ENCODE peak calls at places on chromosomes 5 and 9, in nine cellular contexts. One of them, this sample, is unnamed.

GRCh38 chr9:75121914-75122558 is 33.7 kb downstream of the OSTF1 start:
- DNase-seq in midbrain: no peak
- DNase-seq in activated B cell treated with CpG ODN at 0.5 μM for 24 hours: no peak
- DNase-seq in putamen: no peak
- DNase-seq in fibroblast of the conjunctiva: no peak
- DNase-seq in breast epithelium: no peak
- DNase-seq in COR-L47: no peak
- DNase-seq in pancreas: no peak
- DNase-seq in NCI-H2029: no peak
- DNase-seq in this sample: no peak

GRCh38 chr9:108117775-108118174 is 628.2 kb upstream of the KLF4 start:
- DNase-seq in midbrain: no peak
- DNase-seq in activated B cell treated with CpG ODN at 0.5 μM for 24 hours: no peak
- DNase-seq in putamen: no peak
- DNase-seq in fibroblast of the conjunctiva: no peak
- DNase-seq in breast epithelium: no peak
- DNase-seq in COR-L47: no peak
- DNase-seq in pancreas: no peak
- DNase-seq in NCI-H2029: no peak
- DNase-seq in this sample: no peak

GRCh38 chr5:68261174-68262021 is 45.8 kb downstream of the PIK3R1 start:
- DNase-seq in midbrain: no peak
- DNase-seq in activated B cell treated with CpG ODN at 0.5 μM for 24 hours: no peak
- DNase-seq in putamen: no peak
- DNase-seq in fibroblast of the conjunctiva: no peak
- DNase-seq in breast epithelium: no peak
- DNase-seq in COR-L47: no peak
- DNase-seq in pancreas: no peak
- DNase-seq in NCI-H2029: no peak
- DNase-seq in this sample: no peak

GRCh38 chr9:22214021-22214420 is 204.9 kb upstream of the CDKN2B start:
- DNase-seq in midbrain: no peak
- DNase-seq in activated B cell treated with CpG ODN at 0.5 μM for 24 hours: no peak
- DNase-seq in putamen: no peak
- DNase-seq in fibroblast of the conjunctiva: no peak
- DNase-seq in breast epithelium: no peak
- DNase-seq in COR-L47: no peak
- DNase-seq in pancreas: no peak
- DNase-seq in NCI-H2029: no peak
- DNase-seq in this sample: peak; percentile 49

GRCh38 chr5:10588109-10588775 is 24.4 kb downstream of the ANKRD33B start:
- DNase-seq in midbrain: no peak
- DNase-seq in activated B cell treated with CpG ODN at 0.5 μM for 24 hours: no peak
- DNase-seq in putamen: no peak
- DNase-seq in fibroblast of the conjunctiva: no peak
- DNase-seq in breast epithelium: no peak
- DNase-seq in COR-L47: no peak
- DNase-seq in pancreas: no peak
- DNase-seq in NCI-H2029: no peak
- DNase-seq in this sample: no peak

GRCh38 chr9:94675008-94675841 is 35.9 kb upstream of the FBP1 start:
- DNase-seq in midbrain: no peak
- DNase-seq in activated B cell treated with CpG ODN at 0.5 μM for 24 hours: no peak
- DNase-seq in putamen: no peak
- DNase-seq in fibroblast of the conjunctiva: no peak
- DNase-seq in breast epithelium: no peak
- DNase-seq in COR-L47: no peak
- DNase-seq in pancreas: no peak
- DNase-seq in NCI-H2029: no peak
- DNase-seq in this sample: no peak

GRCh38 chr9:126532489-126532888 is 81.2 kb upstream of the LMX1B start:
- DNase-seq in midbrain: no peak
- DNase-seq in activated B cell treated with CpG ODN at 0.5 μM for 24 hours: no peak
- DNase-seq in putamen: no peak
- DNase-seq in fibroblast of the conjunctiva: no peak
- DNase-seq in breast epithelium: no peak
- DNase-seq in COR-L47: no peak
- DNase-seq in pancreas: no peak
- DNase-seq in NCI-H2029: no peak
- DNase-seq in this sample: no peak

GRCh38 chr5:134651531-134651930 is 2.9 kb downstream of the SEC24A start:
- DNase-seq in midbrain: no peak
- DNase-seq in activated B cell treated with CpG ODN at 0.5 μM for 24 hours: no peak
- DNase-seq in putamen: no peak
- DNase-seq in fibroblast of the conjunctiva: no peak
- DNase-seq in breast epithelium: no peak
- DNase-seq in COR-L47: no peak
- DNase-seq in pancreas: no peak
- DNase-seq in NCI-H2029: no peak
- DNase-seq in this sample: no peak

GRCh38 chr5:34626036-34626435 is 30.1 kb upstream of the RAI14 start:
- DNase-seq in midbrain: no peak
- DNase-seq in activated B cell treated with CpG ODN at 0.5 μM for 24 hours: no peak
- DNase-seq in putamen: no peak
- DNase-seq in fibroblast of the conjunctiva: no peak
- DNase-seq in breast epithelium: no peak
- DNase-seq in COR-L47: no peak
- DNase-seq in pancreas: no peak
- DNase-seq in NCI-H2029: no peak
- DNase-seq in this sample: no peak

GRCh38 chr9:71145179-71145578 is 23.8 kb upstream of the TRPM3 start:
- DNase-seq in midbrain: no peak
- DNase-seq in activated B cell treated with CpG ODN at 0.5 μM for 24 hours: no peak
- DNase-seq in putamen: no peak
- DNase-seq in fibroblast of the conjunctiva: no peak
- DNase-seq in breast epithelium: no peak
- DNase-seq in COR-L47: no peak
- DNase-seq in pancreas: no peak
- DNase-seq in NCI-H2029: no peak
- DNase-seq in this sample: no peak

GRCh38 chr9:34989946-34990635 is 546 bp downstream of the DNAJB5 start:
- DNase-seq in midbrain: peak; percentile 16
- DNase-seq in activated B cell treated with CpG ODN at 0.5 μM for 24 hours: no peak
- DNase-seq in putamen: peak; percentile 39
- DNase-seq in fibroblast of the conjunctiva: no peak
- DNase-seq in breast epithelium: peak; percentile 45
- DNase-seq in COR-L47: peak; percentile 55
- DNase-seq in pancreas: peak; percentile 61
- DNase-seq in NCI-H2029: peak; percentile 55
- DNase-seq in this sample: no peak

GRCh38 chr9:101481296-101481695 is 45.7 kb upstream of the ALDOB start:
- DNase-seq in midbrain: no peak
- DNase-seq in activated B cell treated with CpG ODN at 0.5 μM for 24 hours: no peak
- DNase-seq in putamen: no peak
- DNase-seq in fibroblast of the conjunctiva: no peak
- DNase-seq in breast epithelium: no peak
- DNase-seq in COR-L47: no peak
- DNase-seq in pancreas: no peak
- DNase-seq in NCI-H2029: no peak
- DNase-seq in this sample: no peak

GRCh38 chr5:12358371-12359090 is 454.3 kb upstream of the CTNND2 start:
- DNase-seq in midbrain: no peak
- DNase-seq in activated B cell treated with CpG ODN at 0.5 μM for 24 hours: no peak
- DNase-seq in putamen: no peak
- DNase-seq in fibroblast of the conjunctiva: no peak
- DNase-seq in breast epithelium: no peak
- DNase-seq in COR-L47: no peak
- DNase-seq in pancreas: no peak
- DNase-seq in NCI-H2029: no peak
- DNase-seq in this sample: no peak

GRCh38 chr5:97044057-97044456 is 98.4 kb downstream of the LIX1 start:
- DNase-seq in midbrain: peak; percentile 4
- DNase-seq in activated B cell treated with CpG ODN at 0.5 μM for 24 hours: no peak
- DNase-seq in putamen: no peak
- DNase-seq in fibroblast of the conjunctiva: no peak
- DNase-seq in breast epithelium: no peak
- DNase-seq in COR-L47: no peak
- DNase-seq in pancreas: peak; percentile 23
- DNase-seq in NCI-H2029: no peak
- DNase-seq in this sample: no peak

GRCh38 chr9:34332370-34332964 is 3.1 kb downstream of the NUDT2 start:
- DNase-seq in midbrain: peak; percentile 87
- DNase-seq in activated B cell treated with CpG ODN at 0.5 μM for 24 hours: no peak
- DNase-seq in putamen: peak; percentile 85
- DNase-seq in fibroblast of the conjunctiva: peak; percentile 31
- DNase-seq in breast epithelium: no peak
- DNase-seq in COR-L47: peak; percentile 18
- DNase-seq in pancreas: no peak
- DNase-seq in NCI-H2029: peak; percentile 44
- DNase-seq in this sample: peak; percentile 27

GRCh38 chr5:154371687-154372086 is 74.1 kb upstream of the SAP30L start:
- DNase-seq in midbrain: no peak
- DNase-seq in activated B cell treated with CpG ODN at 0.5 μM for 24 hours: no peak
- DNase-seq in putamen: no peak
- DNase-seq in fibroblast of the conjunctiva: peak; percentile 93
- DNase-seq in breast epithelium: no peak
- DNase-seq in COR-L47: no peak
- DNase-seq in pancreas: no peak
- DNase-seq in NCI-H2029: no peak
- DNase-seq in this sample: no peak

GRCh38 chr9:75071530-75072122 is 16.3 kb downstream of the NMRK1 start:
- DNase-seq in midbrain: no peak
- DNase-seq in activated B cell treated with CpG ODN at 0.5 μM for 24 hours: no peak
- DNase-seq in putamen: no peak
- DNase-seq in fibroblast of the conjunctiva: no peak
- DNase-seq in breast epithelium: no peak
- DNase-seq in COR-L47: no peak
- DNase-seq in pancreas: no peak
- DNase-seq in NCI-H2029: peak; percentile 77
- DNase-seq in this sample: peak; percentile 16

GRCh38 chr9:122095010-122095767 is 2.1 kb upstream of the TTLL11 start:
- DNase-seq in midbrain: peak; percentile 65
- DNase-seq in activated B cell treated with CpG ODN at 0.5 μM for 24 hours: no peak
- DNase-seq in putamen: no peak
- DNase-seq in fibroblast of the conjunctiva: peak; percentile 35
- DNase-seq in breast epithelium: no peak
- DNase-seq in COR-L47: peak; percentile 39
- DNase-seq in pancreas: peak; percentile 59
- DNase-seq in NCI-H2029: no peak
- DNase-seq in this sample: no peak

GRCh38 chr9:127838375-127839078 is 15.9 kb downstream of the ENG start:
- DNase-seq in midbrain: no peak
- DNase-seq in activated B cell treated with CpG ODN at 0.5 μM for 24 hours: no peak
- DNase-seq in putamen: no peak
- DNase-seq in fibroblast of the conjunctiva: peak; percentile 91
- DNase-seq in breast epithelium: no peak
- DNase-seq in COR-L47: no peak
- DNase-seq in pancreas: no peak
- DNase-seq in NCI-H2029: no peak
- DNase-seq in this sample: no peak

GRCh38 chr9:114053246-114054005 is 24.7 kb downstream of the AMBP start:
- DNase-seq in midbrain: no peak
- DNase-seq in activated B cell treated with CpG ODN at 0.5 μM for 24 hours: no peak
- DNase-seq in putamen: no peak
- DNase-seq in fibroblast of the conjunctiva: no peak
- DNase-seq in breast epithelium: peak; percentile 20
- DNase-seq in COR-L47: no peak
- DNase-seq in pancreas: peak; percentile 22
- DNase-seq in NCI-H2029: peak; percentile 25
- DNase-seq in this sample: peak; percentile 7

GRCh38 chr5:169914766-169915165 is 65.5 kb downstream of the INSYN2B start:
- DNase-seq in midbrain: peak; percentile 72
- DNase-seq in activated B cell treated with CpG ODN at 0.5 μM for 24 hours: no peak
- DNase-seq in putamen: peak; percentile 83
- DNase-seq in fibroblast of the conjunctiva: peak; percentile 2
- DNase-seq in breast epithelium: peak; percentile 44
- DNase-seq in COR-L47: no peak
- DNase-seq in pancreas: no peak
- DNase-seq in NCI-H2029: no peak
- DNase-seq in this sample: no peak

GRCh38 chr9:80049096-80049495 is 477.3 kb downstream of the TLE4 start:
- DNase-seq in midbrain: no peak
- DNase-seq in activated B cell treated with CpG ODN at 0.5 μM for 24 hours: no peak
- DNase-seq in putamen: peak; percentile 68
- DNase-seq in fibroblast of the conjunctiva: no peak
- DNase-seq in breast epithelium: no peak
- DNase-seq in COR-L47: no peak
- DNase-seq in pancreas: no peak
- DNase-seq in NCI-H2029: no peak
- DNase-seq in this sample: no peak

GRCh38 chr9:135665795-135666189 is 2.7 kb downstream of the LCN9 start:
- DNase-seq in midbrain: no peak
- DNase-seq in activated B cell treated with CpG ODN at 0.5 μM for 24 hours: no peak
- DNase-seq in putamen: no peak
- DNase-seq in fibroblast of the conjunctiva: no peak
- DNase-seq in breast epithelium: no peak
- DNase-seq in COR-L47: no peak
- DNase-seq in pancreas: no peak
- DNase-seq in NCI-H2029: no peak
- DNase-seq in this sample: no peak

GRCh38 chr5:105836263-105836662 is 1834.5 kb downstream of the EFNA5 start:
- DNase-seq in midbrain: no peak
- DNase-seq in activated B cell treated with CpG ODN at 0.5 μM for 24 hours: no peak
- DNase-seq in putamen: no peak
- DNase-seq in fibroblast of the conjunctiva: peak; percentile 80
- DNase-seq in breast epithelium: no peak
- DNase-seq in COR-L47: no peak
- DNase-seq in pancreas: no peak
- DNase-seq in NCI-H2029: no peak
- DNase-seq in this sample: no peak

GRCh38 chr5:78547731-78548189 is 100.8 kb downstream of the LHFPL2 start:
- DNase-seq in midbrain: no peak
- DNase-seq in activated B cell treated with CpG ODN at 0.5 μM for 24 hours: no peak
- DNase-seq in putamen: no peak
- DNase-seq in fibroblast of the conjunctiva: peak; percentile 83
- DNase-seq in breast epithelium: peak; percentile 57
- DNase-seq in COR-L47: no peak
- DNase-seq in pancreas: peak; percentile 52
- DNase-seq in NCI-H2029: no peak
- DNase-seq in this sample: no peak

GRCh38 chr9:69104830-69105527 is 69.1 kb upstream of the TJP2 start:
- DNase-seq in midbrain: no peak
- DNase-seq in activated B cell treated with CpG ODN at 0.5 μM for 24 hours: no peak
- DNase-seq in putamen: no peak
- DNase-seq in fibroblast of the conjunctiva: no peak
- DNase-seq in breast epithelium: peak; percentile 60
- DNase-seq in COR-L47: peak; percentile 34
- DNase-seq in pancreas: peak; percentile 87
- DNase-seq in NCI-H2029: peak; percentile 92
- DNase-seq in this sample: peak; percentile 95

GRCh38 chr5:82355921-82356454 is 77.8 kb upstream of the RPS23 start:
- DNase-seq in midbrain: no peak
- DNase-seq in activated B cell treated with CpG ODN at 0.5 μM for 24 hours: no peak
- DNase-seq in putamen: no peak
- DNase-seq in fibroblast of the conjunctiva: no peak
- DNase-seq in breast epithelium: no peak
- DNase-seq in COR-L47: no peak
- DNase-seq in pancreas: no peak
- DNase-seq in NCI-H2029: no peak
- DNase-seq in this sample: no peak

GRCh38 chr9:138061631-138062030 is 184.0 kb downstream of the CACNA1B start:
- DNase-seq in midbrain: no peak
- DNase-seq in activated B cell treated with CpG ODN at 0.5 μM for 24 hours: no peak
- DNase-seq in putamen: no peak
- DNase-seq in fibroblast of the conjunctiva: no peak
- DNase-seq in breast epithelium: no peak
- DNase-seq in COR-L47: no peak
- DNase-seq in pancreas: no peak
- DNase-seq in NCI-H2029: no peak
- DNase-seq in this sample: no peak

GRCh38 chr5:122327110-122327509 is 15.1 kb downstream of the SNCAIP start:
- DNase-seq in midbrain: no peak
- DNase-seq in activated B cell treated with CpG ODN at 0.5 μM for 24 hours: no peak
- DNase-seq in putamen: no peak
- DNase-seq in fibroblast of the conjunctiva: no peak
- DNase-seq in breast epithelium: no peak
- DNase-seq in COR-L47: peak; percentile 3
- DNase-seq in pancreas: no peak
- DNase-seq in NCI-H2029: peak; percentile 34
- DNase-seq in this sample: peak; percentile 25

GRCh38 chr9:28121353-28121752 is 548.1 kb upstream of the C9orf72 start:
- DNase-seq in midbrain: no peak
- DNase-seq in activated B cell treated with CpG ODN at 0.5 μM for 24 hours: no peak
- DNase-seq in putamen: no peak
- DNase-seq in fibroblast of the conjunctiva: no peak
- DNase-seq in breast epithelium: no peak
- DNase-seq in COR-L47: peak; percentile 62
- DNase-seq in pancreas: no peak
- DNase-seq in NCI-H2029: no peak
- DNase-seq in this sample: no peak

GRCh38 chr9:13110766-13111400 is 168.6 kb downstream of the MPDZ start:
- DNase-seq in midbrain: peak; percentile 67
- DNase-seq in activated B cell treated with CpG ODN at 0.5 μM for 24 hours: no peak
- DNase-seq in putamen: peak; percentile 27
- DNase-seq in fibroblast of the conjunctiva: no peak
- DNase-seq in breast epithelium: peak; percentile 29
- DNase-seq in COR-L47: no peak
- DNase-seq in pancreas: peak; percentile 43
- DNase-seq in NCI-H2029: no peak
- DNase-seq in this sample: no peak